ENCODE peak calls at places on chromosomes 6 and 20, in four cellular contexts. B, S, I and X are unnamed samples.

GRCh38 chr6:45714795-45715507 is 300.7 kb downstream of the CLIC5 start:
- DNase-seq in B (peak), I (peak), S (peak), X (peak)

GRCh38 chr6:33312361-33313104 is 1.3 kb downstream of the TAPBP start:
- DNase-seq in S (no peak), I (peak), B (no peak), X (peak)

GRCh38 chr6:89689732-89690131 is 51.2 kb upstream of the LYRM2 start:
- DNase-seq in I (no peak), S (no peak), B (no peak), X (no peak)

GRCh38 chr6:158060447-158061360 is 79.0 kb downstream of the SYNJ2 start:
- DNase-seq in S (no peak), B (peak), I (no peak), X (peak)

GRCh38 chr6:65728879-65729479 is 22.0 kb upstream of the EYS start:
- DNase-seq in I (no peak), S (no peak), B (no peak), X (no peak)

GRCh38 chr20:18683839-18684238 is 96.0 kb downstream of the DTD1 start:
- DNase-seq in I (no peak), S (no peak), B (no peak), X (no peak)

GRCh38 chr20:45611054-45611453 is 18.5 kb upstream of the WFDC10A start:
- DNase-seq in S (no peak), B (peak), I (no peak), X (peak)

GRCh38 chr6:8182857-8183256 is 80.5 kb upstream of the EEF1E1 start:
- DNase-seq in B (no peak), I (no peak), S (no peak), X (no peak)

GRCh38 chr6:29005183-29005885 is at the start of gene ZNF311:
- DNase-seq in B (peak), S (no peak), I (no peak), X (peak)

GRCh38 chr20:2652724-2653510 is 485 bp downstream of the NOP56 start:
- DNase-seq in S (no peak), B (no peak), I (no peak), X (peak)

GRCh38 chr6:17847203-17847602 is 140.2 kb downstream of the KIF13A start:
- DNase-seq in S (no peak), B (no peak), I (no peak), X (no peak)